ENCODE peak calls at places on chromosomes 16 and 17, in nine cellular contexts. T is BE2C; H is CD8-positive, alpha-beta memory T cell; O is HCT116; Y is thoracic aorta; Z is AG04449; K is CD8-positive, alpha-beta T cell; G is right cardiac atrium; E is tibial nerve. D is an unnamed sample.
A peak's percentile ranks its signal among the peaks of the same experiment; 100 is the strongest.

GRCh38 chr16:1741553-1742165 is 29.7 kb downstream of the NME3 start:
- DNase-seq in T (no peak), H (no peak), O (no peak), Y (no peak), Z (no peak), K (no peak), G (no peak), E (no peak), D (no peak)

GRCh38 chr16:10738231-10739077 is 5.2 kb upstream of the NUBP1 start:
- DNase-seq in T (no peak), H (no peak), O (peak; percentile 79), Y (peak; percentile 45), Z (no peak), K (no peak), G (peak; percentile 96), E (no peak), D (no peak)

GRCh38 chr16:66154801-66155200 is 211.7 kb upstream of the CDH5 start:
- DNase-seq in T (no peak), H (no peak), O (no peak), Y (no peak), Z (no peak), K (no peak), G (no peak), E (no peak), D (no peak)

GRCh38 chr17:13671341-13671740 is 69.6 kb upstream of the HS3ST3A1 start:
- DNase-seq in T (no peak), H (no peak), O (no peak), Y (no peak), Z (no peak), K (no peak), G (no peak), E (no peak), D (no peak)

GRCh38 chr17:83154311-83155127 is 75.1 kb downstream of the METRNL start:
- DNase-seq in T (no peak), H (no peak), O (no peak), Y (no peak), Z (no peak), K (no peak), G (no peak), E (no peak), D (peak; percentile 9)

GRCh38 chr17:8585911-8586310 is 44.6 kb downstream of the MYH10 start:
- DNase-seq in T (no peak), H (no peak), O (no peak), Y (no peak), Z (no peak), K (no peak), G (no peak), E (no peak), D (no peak)

GRCh38 chr16:69924777-69925191 is 26.4 kb upstream of the CLEC18A start:
- DNase-seq in T (no peak), H (no peak), O (no peak), Y (peak; percentile 70), Z (no peak), K (no peak), G (peak; percentile 92), E (peak; percentile 67), D (peak; percentile 53)

GRCh38 chr16:14501331-14502255 is 128.5 kb downstream of the PARN start:
- DNase-seq in T (peak; percentile 77), H (no peak), O (peak; percentile 67), Y (peak; percentile 77), Z (peak; percentile 72), K (no peak), G (peak; percentile 95), E (peak; percentile 72), D (peak; percentile 86)

GRCh38 chr17:82317394-82318168 is at the start of gene CD7:
- DNase-seq in T (peak; percentile 28), H (peak; percentile 74), O (no peak), Y (no peak), Z (no peak), K (no peak), G (peak; percentile 46), E (no peak), D (no peak)

GRCh38 chr17:3574231-3574630 is 16.6 kb upstream of the TRPV3 start:
- DNase-seq in T (no peak), H (no peak), O (no peak), Y (no peak), Z (no peak), K (no peak), G (no peak), E (no peak), D (no peak)

GRCh38 chr16:71338632-71339031 is 19.9 kb upstream of the CALB2 start:
- DNase-seq in T (no peak), H (no peak), O (no peak), Y (no peak), Z (no peak), K (no peak), G (no peak), E (no peak), D (no peak)

GRCh38 chr16:68517606-68518161 is 21.4 kb upstream of the ZFP90 start:
- DNase-seq in T (peak; percentile 53), H (no peak), O (no peak), Y (no peak), Z (no peak), K (no peak), G (no peak), E (no peak), D (no peak)

GRCh38 chr16:4318171-4318910 is 2.5 kb downstream of the GLIS2 start:
- DNase-seq in T (no peak), H (no peak), O (no peak), Y (no peak), Z (no peak), K (no peak), G (peak; percentile 81), E (no peak), D (no peak)

GRCh38 chr17:49717371-49717841 is 9.6 kb upstream of the SLC35B1 start:
- DNase-seq in T (no peak), H (no peak), O (no peak), Y (no peak), Z (no peak), K (no peak), G (peak; percentile 77), E (no peak), D (no peak)

GRCh38 chr17:57465551-57465950 is 209.2 kb downstream of the MSI2 start:
- DNase-seq in T (no peak), H (no peak), O (no peak), Y (no peak), Z (no peak), K (no peak), G (peak; percentile 22), E (no peak), D (no peak)
- H3K4me3 ChIP-seq in T (no peak overlapping the region), H (no peak overlapping the region), O (no peak overlapping the region), Y (no peak overlapping the region), Z (no peak overlapping the region), K (no peak overlapping the region), G (no peak overlapping the region), E (no peak overlapping the region), D (no peak overlapping the region)

GRCh38 chr17:78293896-78294295 is 62.5 kb downstream of the TMEM235 start:
- DNase-seq in T (no peak), H (no peak), O (no peak), Y (no peak), Z (no peak), K (no peak), G (no peak), E (no peak), D (no peak)
- H3K4me3 ChIP-seq in T (no peak overlapping the region), H (no peak overlapping the region), O (no peak overlapping the region), Y (no peak overlapping the region), Z (no peak overlapping the region), K (no peak overlapping the region), G (no peak overlapping the region), E (no peak overlapping the region), D (no peak overlapping the region)

DNA sequence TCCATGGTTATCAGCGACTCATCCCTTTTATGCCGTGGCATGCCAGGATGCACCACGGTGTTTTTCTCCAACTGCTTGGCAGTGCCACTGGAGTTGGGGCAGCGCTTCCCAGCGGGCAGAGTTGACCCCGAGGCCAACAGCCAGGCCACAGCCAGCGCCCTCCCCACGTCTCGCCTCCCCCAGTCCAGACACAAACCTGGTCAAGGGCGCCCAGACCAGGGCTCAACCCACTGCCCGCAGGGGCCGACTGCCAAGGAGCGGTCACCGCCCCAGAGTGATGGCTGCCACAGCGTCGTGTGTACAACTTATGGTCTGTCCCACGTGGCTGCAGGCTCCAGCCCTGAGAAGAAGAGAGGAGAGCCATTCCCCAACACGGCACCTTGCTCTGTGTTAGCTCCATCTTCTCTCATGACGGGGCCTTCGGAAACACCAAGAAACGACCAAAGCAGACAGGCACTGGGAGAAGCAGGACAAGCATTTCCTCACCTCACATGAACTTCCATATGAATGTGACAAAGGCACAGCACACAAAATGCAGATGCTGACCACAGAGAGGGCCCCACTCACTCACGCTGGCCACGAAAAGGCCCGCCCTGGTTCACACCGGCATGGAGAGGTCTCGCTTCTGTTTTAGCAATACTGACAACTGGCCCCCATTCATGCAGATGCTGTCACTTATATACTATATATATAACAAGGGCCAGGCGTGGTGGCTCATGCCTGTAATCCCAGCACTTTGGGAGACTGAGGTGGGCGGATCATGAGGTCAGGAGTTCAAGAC is 27.0 kb downstream of the AXIN1 start:
- DNase-seq in T (no peak), H (no peak), O (no peak), Y (no peak), Z (no peak), K (no peak), G (peak; percentile 49), E (no peak), D (no peak)
- H3K4me3 ChIP-seq in T (no peak overlapping the region), H (peak overlapping the region; percentile 40), O (no peak overlapping the region), Y (no peak overlapping the region), Z (no peak overlapping the region), K (peak overlapping the region; percentile 41), G (no peak overlapping the region), E (no peak overlapping the region), D (no peak overlapping the region)

GRCh38 chr17:80104321-80104955 is 3.1 kb downstream of the GAA start:
- DNase-seq in T (peak; percentile 74), H (no peak), O (no peak), Y (no peak), Z (no peak), K (no peak), G (no peak), E (no peak), D (peak; percentile 65)

GRCh38 chr17:80101160-80101945 is at the start of gene GAA:
- DNase-seq in T (peak; percentile 95), H (peak; percentile 92), O (peak; percentile 68), Y (no peak), Z (no peak), K (peak; percentile 77), G (peak; percentile 96), E (peak; percentile 69), D (peak; percentile 87)

GRCh38 chr17:80103686-80104085 is 2.3 kb downstream of the GAA start:
- DNase-seq in T (no peak), H (no peak), O (no peak), Y (no peak), Z (no peak), K (no peak), G (no peak), E (no peak), D (no peak)

GRCh38 chr17:80101946-80102706 is 745 bp downstream of the GAA start:
- DNase-seq in T (no peak), H (no peak), O (no peak), Y (no peak), Z (no peak), K (no peak), G (peak; percentile 67), E (no peak), D (peak; percentile 23)

DNA sequence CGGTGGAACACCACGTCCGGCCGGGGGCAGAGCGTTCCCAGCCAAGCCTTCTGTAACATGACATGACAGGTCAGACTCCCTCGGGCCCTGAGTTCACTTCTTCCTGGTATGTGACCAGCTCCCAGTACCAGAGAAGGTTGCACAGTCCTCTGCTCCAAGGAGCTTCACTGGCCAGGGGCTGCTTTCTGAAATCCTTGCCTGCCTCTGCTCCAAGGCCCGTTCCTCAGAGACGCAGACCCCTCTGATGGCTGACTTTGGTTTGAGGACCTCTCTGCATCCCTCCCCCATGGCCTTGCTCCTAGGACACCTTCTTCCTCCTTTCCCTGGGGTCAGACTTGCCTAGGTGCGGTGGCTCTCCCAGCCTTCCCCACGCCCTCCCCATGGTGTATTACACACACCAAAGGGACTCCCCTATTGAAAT is 1.7 kb downstream of the GAA start:
- DNase-seq in T (no peak), H (no peak), O (no peak), Y (no peak), Z (no peak), K (no peak), G (no peak), E (no peak), D (no peak)
- H3K4me3 ChIP-seq in T (no peak overlapping the region), H (no peak overlapping the region), O (no peak overlapping the region), Y (no peak overlapping the region), Z (no peak overlapping the region), K (no peak overlapping the region), G (no peak overlapping the region), E (no peak overlapping the region), D (no peak overlapping the region)